ENCODE peak calls at places on chromosome 18, in six cellular contexts. T is AG08395, U is Caco-2, W is HEK293T, S is NCI-H510A treated with DMSO at 0.1 percent for 48 hours, A is T-helper 2 cell. D is an unnamed sample.

GRCh38 chr18:42107287-42108045 is 152.4 kb downstream of the PIK3C3 start:
- DNase-seq in T (no peak), U (no peak), W (no peak), S (no peak), A (no peak), D (no peak)

GRCh38 chr18:22694954-22695353 is 238.2 kb upstream of the RBBP8 start:
- DNase-seq in T (peak), U (no peak), W (peak), S (no peak), A (no peak), D (no peak)

GRCh38 chr18:68779169-68779568 is 18.7 kb upstream of the CCDC102B start:
- DNase-seq in T (peak), U (no peak), W (no peak), S (no peak), A (no peak), D (no peak)

GRCh38 chr18:75478996-75479870 is 51.7 kb upstream of the SMIM21 start:
- DNase-seq in T (peak), U (peak), W (peak), S (peak), A (no peak), D (peak)

GRCh38 chr18:62418258-62418657 is 93.1 kb downstream of the TNFRSF11A start:
- DNase-seq in T (no peak), U (no peak), W (no peak), S (no peak), A (no peak), D (no peak)

GRCh38 chr18:26442139-26442538 is 106.2 kb downstream of the KCTD1 start:
- DNase-seq in T (no peak), U (no peak), W (no peak), S (no peak), A (no peak), D (no peak)

GRCh38 chr18:55220523-55220922 is 261.3 kb upstream of the CCDC68 start:
- DNase-seq in T (no peak), U (no peak), W (no peak), S (no peak), A (no peak), D (no peak)

GRCh38 chr18:70390366-70391090 is 101.7 kb downstream of the SOCS6 start:
- DNase-seq in T (peak), U (no peak), W (no peak), S (no peak), A (no peak), D (no peak)

GRCh38 chr18:63422862-63423304 is 607 bp upstream of the VPS4B start:
- DNase-seq in T (no peak), U (no peak), W (no peak), S (no peak), A (no peak), D (no peak)

GRCh38 chr18:25282922-25283703 is 68.9 kb downstream of the ZNF521 start:
- DNase-seq in T (no peak), U (no peak), W (no peak), S (no peak), A (no peak), D (no peak)

GRCh38 chr18:53753616-53754015 is 470.9 kb downstream of the MBD2 start:
- DNase-seq in T (no peak), U (no peak), W (no peak), S (no peak), A (no peak), D (no peak)

D was measured in NCI-H1436.